ENCODE peak calls at places on chromosomes 13 and 19, in eight cellular contexts. C, M, X, Y, N, W, P and T are unnamed samples.

GRCh38 chr19:51735759-51736449 is 12.1 kb upstream of the HAS1 start:
- DNase-seq in Y (no peak), N (peak), W (peak), P (peak), X (peak), C (no peak), M (no peak), T (no peak)

GRCh38 chr13:110264685-110265275 is 42.2 kb downstream of the COL4A1 start:
- DNase-seq in X (no peak), C (no peak), P (no peak), Y (no peak), W (no peak), M (no peak), N (no peak), T (no peak)

GRCh38 chr19:12913011-12913561 is 6.0 kb downstream of the SYCE2 start:
- DNase-seq in M (no peak), C (peak), Y (no peak), N (no peak), P (peak), W (peak), X (peak), T (peak)

GRCh38 chr19:51676566-51677083 is 16.5 kb upstream of the SPACA6 start:
- DNase-seq in P (no peak), N (no peak), X (no peak), M (peak), C (no peak), W (no peak), Y (no peak), T (no peak)

GRCh38 chr13:88068316-88068715 is 397.1 kb downstream of the SLITRK5 start:
- DNase-seq in W (no peak), C (peak), Y (no peak), X (peak), P (no peak), M (no peak), N (no peak), T (no peak)

GRCh38 chr19:39200066-39200817 is 3.5 kb downstream of the NCCRP1 start:
- DNase-seq in P (no peak), Y (no peak), M (no peak), W (no peak), N (no peak), C (no peak), X (no peak), T (no peak)

GRCh38 chr13:109610517-109610916 is 175.9 kb downstream of the IRS2 start:
- DNase-seq in X (no peak), P (no peak), C (no peak), Y (peak), M (peak), W (peak), N (no peak), T (peak)

GRCh38 chr19:23817519-23817918 is 58.8 kb upstream of the ZNF681 start:
- DNase-seq in W (no peak), N (peak), Y (peak), M (peak), C (no peak), P (no peak), X (peak), T (no peak)

GRCh38 chr19:51719251-51719901 is 4.4 kb downstream of the HAS1 start:
- DNase-seq in X (no peak), M (no peak), Y (no peak), W (no peak), N (no peak), P (no peak), C (no peak), T (no peak)

GRCh38 chr19:6587998-6588507 is 2.9 kb downstream of the CD70 start:
- DNase-seq in P (no peak), Y (no peak), M (no peak), W (no peak), X (no peak), N (no peak), C (no peak), T (no peak)

GRCh38 chr13:109383683-109384082 is 402.7 kb downstream of the IRS2 start:
- DNase-seq in P (no peak), Y (no peak), C (peak), W (no peak), M (no peak), X (peak), N (peak), T (no peak)

GRCh38 chr13:44434441-44435141 is 61.0 kb downstream of the SERP2 start:
- DNase-seq in W (no peak), Y (no peak), P (no peak), M (no peak), C (no peak), X (no peak), N (no peak), T (no peak)

GRCh38 chr13:32153056-32153455 is 121.5 kb downstream of the FRY start:
- DNase-seq in X (peak), N (peak), C (peak), M (no peak), W (no peak), P (no peak), Y (no peak), T (no peak)

GRCh38 chr13:91813255-91813654 is 414.8 kb downstream of the GPC5 start:
- DNase-seq in N (no peak), C (no peak), W (no peak), Y (no peak), P (no peak), M (no peak), X (no peak), T (no peak)

GRCh38 chr13:45989607-45990006 is 62.9 kb downstream of the ZC3H13 start:
- DNase-seq in M (no peak), X (peak), N (peak), P (no peak), Y (no peak), W (no peak), C (peak), T (no peak)

GRCh38 chr13:58080806-58081205 is 449.3 kb downstream of the PCDH17 start:
- DNase-seq in M (no peak), P (no peak), Y (no peak), X (no peak), W (no peak), C (no peak), N (no peak), T (no peak)

GRCh38 chr19:31220540-31220939 is 128.7 kb downstream of the TSHZ3 start:
- DNase-seq in C (no peak), M (peak), Y (peak), W (no peak), N (no peak), X (no peak), P (no peak), T (no peak)

GRCh38 chr19:40251244-40251643 is 24.8 kb upstream of the CCNP start:
- DNase-seq in Y (no peak), P (no peak), C (no peak), M (no peak), X (no peak), W (no peak), N (no peak), T (no peak)

GRCh38 chr13:109145631-109146030 is 516.2 kb downstream of the MYO16 start:
- DNase-seq in X (peak), Y (peak), P (no peak), W (no peak), N (peak), M (peak), C (peak), T (no peak)

GRCh38 chr13:66264976-66265375 is 965.2 kb downstream of the PCDH9 start:
- DNase-seq in C (no peak), Y (no peak), P (no peak), X (peak), M (no peak), N (peak), W (no peak), T (no peak)

GRCh38 chr13:110616103-110617101 is 1.1 kb downstream of the NAXD start:
- DNase-seq in X (peak), C (no peak), W (peak), Y (peak), M (peak), N (peak), P (peak), T (peak)

GRCh38 chr13:84653915-84654534 is 771.8 kb upstream of the SLITRK1 start:
- DNase-seq in X (no peak), N (no peak), P (no peak), Y (no peak), C (no peak), M (no peak), W (no peak), T (no peak)

GRCh38 chr13:33751151-33751550 is 66.8 kb upstream of the RFC3 start:
- DNase-seq in Y (no peak), N (peak), C (no peak), M (no peak), X (peak), P (no peak), W (no peak), T (no peak)

DNA sequence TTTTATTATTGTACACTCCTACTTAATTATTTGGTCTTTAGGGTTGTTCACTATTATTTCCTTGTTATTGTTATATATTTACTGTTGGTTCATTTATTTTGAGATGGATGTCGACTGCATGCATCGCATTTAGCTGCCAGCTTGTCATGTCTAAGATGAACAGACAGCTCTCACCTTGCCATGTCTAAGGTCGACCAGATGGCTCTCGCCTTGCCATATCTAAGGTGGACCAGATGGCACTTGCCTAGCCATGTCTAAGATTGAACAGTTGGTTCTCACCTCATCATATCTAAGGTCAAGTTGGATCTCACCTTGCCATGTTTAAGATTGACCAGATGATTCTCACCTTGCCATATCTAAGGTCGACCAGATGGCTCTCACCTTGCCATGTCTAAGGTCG is 1440.9 kb downstream of the UQCRFS1 start:
- DNase-seq in P (no peak), Y (no peak), N (no peak), M (no peak), W (no peak), X (no peak), C (no peak), T (no peak)
- H3K27ac ChIP-seq in P (no peak), Y (no peak), N (no peak), M (no peak), W (no peak), X (no peak), C (no peak), T (no peak)

GRCh38 chr19:1652471-1653299 is at the start of gene TCF3:
- DNase-seq in W (peak), P (peak), N (peak), X (peak), M (peak), Y (peak), C (peak), T (peak)

GRCh38 chr19:1651548-1652394 is 644 bp downstream of the TCF3 start:
- DNase-seq in N (no peak), C (no peak), X (peak), W (peak), Y (peak), P (peak), M (peak), T (no peak)

GRCh38 chr19:1654178-1654792 is 1.9 kb upstream of the TCF3 start:
- DNase-seq in Y (no peak), W (no peak), M (no peak), P (no peak), C (no peak), X (no peak), N (no peak), T (no peak)

GRCh38 chr19:1655131-1655981 is 2.9 kb upstream of the TCF3 start:
- DNase-seq in P (no peak), N (no peak), C (no peak), Y (no peak), M (no peak), X (no peak), W (no peak), T (no peak)

DNA sequence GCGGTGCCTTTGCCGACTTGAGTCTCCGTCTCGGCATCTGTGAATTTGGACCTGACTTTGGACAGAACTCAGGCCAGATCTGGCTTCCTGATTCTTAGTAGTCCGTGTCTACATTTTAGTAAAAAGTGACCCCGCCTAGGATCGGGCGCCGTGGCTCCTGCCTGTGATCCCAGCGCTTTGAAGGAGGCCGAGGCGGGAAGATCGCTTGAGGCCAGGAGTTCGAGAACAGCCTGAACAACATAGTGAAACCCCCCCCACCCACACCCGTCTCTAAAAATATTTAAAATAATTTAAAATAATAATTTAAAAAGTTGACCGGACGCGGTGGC is 849 bp upstream of the TCF3 start:
- DNase-seq in P (no peak), M (no peak), C (no peak), W (no peak), Y (no peak), N (no peak), X (no peak), T (no peak)
- H3K27ac ChIP-seq in P (peak), M (peak), C (peak), W (peak), Y (peak), N (peak), X (peak), T (no peak)

GRCh38 chr19:58562126-58563033 is 4.0 kb upstream of the UBE2M start:
- DNase-seq in P (peak), M (peak), C (no peak), W (no peak), N (no peak), Y (peak), X (peak), T (peak)
- H3K27ac ChIP-seq in P (peak), M (peak), C (no peak), W (peak), N (no peak), Y (peak), X (no peak), T (no peak)

GRCh38 chr13:74710006-74710405 is 575.8 kb upstream of the KLF12 start:
- DNase-seq in X (peak), C (no peak), N (no peak), P (no peak), M (no peak), Y (no peak), W (no peak), T (no peak)

GRCh38 chr13:74705438-74705837 is 571.2 kb upstream of the KLF12 start:
- DNase-seq in P (no peak), C (no peak), W (no peak), Y (no peak), M (no peak), X (no peak), N (no peak), T (no peak)

GRCh38 chr13:74708629-74709028 is 574.4 kb upstream of the KLF12 start:
- DNase-seq in P (no peak), C (no peak), M (no peak), Y (no peak), X (no peak), N (no peak), W (no peak), T (no peak)
- H3K27ac ChIP-seq in P (no peak), C (no peak), M (no peak), Y (no peak), X (no peak), N (no peak), W (no peak), T (no peak)

GRCh38 chr19:18156841-18157464 is 4.0 kb downstream of the PIK3R2 start:
- DNase-seq in Y (no peak), W (peak), P (peak), C (peak), N (peak), M (no peak), X (peak), T (peak)
- H3K27ac ChIP-seq in Y (no peak), W (peak), P (peak), C (no peak), N (no peak), M (no peak), X (peak), T (no peak)

GRCh38 chr19:43541920-43542650 is 9.1 kb downstream of the ZNF575 start:
- DNase-seq in N (no peak), Y (no peak), P (no peak), M (no peak), X (no peak), C (no peak), W (no peak), T (no peak)

GRCh38 chr19:43545276-43545675 is 12.3 kb downstream of the ZNF575 start:
- DNase-seq in M (no peak), C (no peak), N (no peak), Y (no peak), P (no peak), W (no peak), X (no peak), T (no peak)

GRCh38 chr19:43545981-43546380 is 13.0 kb downstream of the ZNF575 start:
- DNase-seq in N (no peak), P (no peak), W (no peak), X (no peak), Y (no peak), C (no peak), M (no peak), T (no peak)

GRCh38 chr19:43546581-43546980 is 13.6 kb downstream of the ZNF575 start:
- DNase-seq in Y (no peak), C (no peak), M (no peak), P (no peak), N (no peak), W (no peak), X (no peak), T (no peak)

GRCh38 chr19:43544077-43544476 is 11.1 kb downstream of the ZNF575 start:
- DNase-seq in P (no peak), Y (no peak), M (no peak), C (no peak), W (no peak), N (no peak), X (no peak), T (no peak)
- H3K27ac ChIP-seq in P (no peak), Y (no peak), M (no peak), C (no peak), W (no peak), N (no peak), X (no peak), T (no peak)

DNA sequence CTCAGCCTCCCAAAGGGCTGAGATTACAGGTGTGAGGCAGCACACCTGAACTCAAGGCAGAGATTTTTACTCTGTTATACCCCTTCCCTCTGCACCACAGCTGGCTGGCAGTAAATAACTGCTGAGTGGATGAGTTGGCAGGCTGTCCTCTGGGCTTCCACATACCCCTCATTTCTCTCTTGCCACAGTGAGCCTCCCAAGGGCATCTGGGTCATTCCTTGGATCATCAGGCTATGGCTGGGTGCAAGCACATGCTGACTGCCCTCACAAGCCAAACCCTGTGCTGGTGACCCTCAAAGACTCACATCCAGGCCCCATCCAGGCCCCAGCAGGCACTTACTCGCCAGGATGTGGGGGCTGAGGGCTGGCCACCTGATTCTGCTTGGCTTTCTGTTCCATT is 4.2 kb downstream of the SUGP1 start:
- DNase-seq in P (no peak), C (no peak), M (no peak), W (no peak), X (no peak), Y (no peak), N (no peak), T (no peak)
- H3K27ac ChIP-seq in P (no peak), C (no peak), M (no peak), W (no peak), X (no peak), Y (no peak), N (no peak), T (no peak)